ENCODE peak calls at places on chromosomes 11 and 22, in nine cellular contexts. One of them, this sample, is unnamed.

GRCh38 chr11:77125191-77125590 is 2.9 kb upstream of the MYO7A start:
- DNase-seq in mammary epithelial cell: no peak
- DNase-seq in PC-3: no peak
- DNase-seq in keratinocyte: no peak
- DNase-seq in MM.1S: no peak
- DNase-seq in GM23338: no peak
- DNase-seq in A549: no peak
- DNase-seq in fibroblast of lung: no peak
- DNase-seq in HCT116: no peak
- DNase-seq in this sample: no peak

GRCh38 chr11:8527939-8528338 is 66.1 kb downstream of the STK33 start:
- DNase-seq in mammary epithelial cell: no peak
- DNase-seq in A549: no peak
- DNase-seq in GM23338: peak
- DNase-seq in keratinocyte: no peak
- DNase-seq in HCT116: no peak
- DNase-seq in MM.1S: no peak
- DNase-seq in PC-3: no peak
- DNase-seq in fibroblast of lung: no peak
- DNase-seq in this sample: no peak

GRCh38 chr11:9003573-9004309 is at the start of gene NRIP3:
- DNase-seq in HCT116: no peak
- DNase-seq in MM.1S: no peak
- DNase-seq in A549: peak
- DNase-seq in fibroblast of lung: peak
- DNase-seq in keratinocyte: no peak
- DNase-seq in PC-3: no peak
- DNase-seq in mammary epithelial cell: peak
- DNase-seq in GM23338: peak
- DNase-seq in this sample: no peak

GRCh38 chr11:16338397-16338796 is 17.9 kb downstream of the SOX6 start:
- DNase-seq in PC-3: no peak
- DNase-seq in MM.1S: no peak
- DNase-seq in mammary epithelial cell: peak
- DNase-seq in A549: no peak
- DNase-seq in GM23338: no peak
- DNase-seq in HCT116: no peak
- DNase-seq in keratinocyte: no peak
- DNase-seq in fibroblast of lung: peak
- DNase-seq in this sample: no peak

GRCh38 chr11:69213315-69213714 is 57.6 kb downstream of the SMIM38 start:
- DNase-seq in GM23338: no peak
- DNase-seq in PC-3: no peak
- DNase-seq in HCT116: no peak
- DNase-seq in mammary epithelial cell: peak
- DNase-seq in A549: no peak
- DNase-seq in keratinocyte: no peak
- DNase-seq in MM.1S: no peak
- DNase-seq in fibroblast of lung: no peak
- DNase-seq in this sample: no peak

GRCh38 chr11:121367434-121367833 is 74.9 kb downstream of the SC5D start:
- DNase-seq in A549: no peak
- DNase-seq in mammary epithelial cell: peak
- DNase-seq in fibroblast of lung: no peak
- DNase-seq in GM23338: no peak
- DNase-seq in PC-3: no peak
- DNase-seq in HCT116: no peak
- DNase-seq in keratinocyte: no peak
- DNase-seq in MM.1S: peak
- DNase-seq in this sample: peak

GRCh38 chr11:9973921-9974320 is 310.0 kb downstream of the SWAP70 start:
- DNase-seq in keratinocyte: no peak
- DNase-seq in mammary epithelial cell: peak
- DNase-seq in HCT116: no peak
- DNase-seq in MM.1S: no peak
- DNase-seq in fibroblast of lung: peak
- DNase-seq in A549: no peak
- DNase-seq in GM23338: no peak
- DNase-seq in PC-3: peak
- DNase-seq in this sample: no peak

GRCh38 chr11:133898031-133898769 is 52.9 kb upstream of the SPATA19 start:
- DNase-seq in MM.1S: no peak
- DNase-seq in A549: no peak
- DNase-seq in GM23338: peak
- DNase-seq in fibroblast of lung: no peak
- DNase-seq in HCT116: no peak
- DNase-seq in PC-3: no peak
- DNase-seq in mammary epithelial cell: no peak
- DNase-seq in keratinocyte: no peak
- DNase-seq in this sample: no peak

GRCh38 chr11:34354782-34355181 is 3.0 kb downstream of the ABTB2 start:
- DNase-seq in HCT116: no peak
- DNase-seq in MM.1S: no peak
- DNase-seq in A549: no peak
- DNase-seq in keratinocyte: no peak
- DNase-seq in fibroblast of lung: peak
- DNase-seq in GM23338: no peak
- DNase-seq in mammary epithelial cell: peak
- DNase-seq in PC-3: peak
- DNase-seq in this sample: no peak

GRCh38 chr11:70378506-70379134 is 19.7 kb upstream of the CTTN start:
- DNase-seq in GM23338: peak
- DNase-seq in mammary epithelial cell: no peak
- DNase-seq in fibroblast of lung: no peak
- DNase-seq in HCT116: no peak
- DNase-seq in PC-3: no peak
- DNase-seq in MM.1S: no peak
- DNase-seq in keratinocyte: no peak
- DNase-seq in A549: no peak
- DNase-seq in this sample: no peak

GRCh38 chr11:125402436-125402835 is 93.6 kb downstream of the FEZ1 start:
- DNase-seq in A549: no peak
- DNase-seq in MM.1S: no peak
- DNase-seq in keratinocyte: no peak
- DNase-seq in fibroblast of lung: peak
- DNase-seq in PC-3: peak
- DNase-seq in HCT116: no peak
- DNase-seq in GM23338: no peak
- DNase-seq in mammary epithelial cell: peak
- DNase-seq in this sample: no peak

GRCh38 chr11:102793677-102794290 is 4.2 kb downstream of the MMP1 start:
- DNase-seq in GM23338: no peak
- DNase-seq in MM.1S: no peak
- DNase-seq in mammary epithelial cell: no peak
- DNase-seq in HCT116: no peak
- DNase-seq in keratinocyte: no peak
- DNase-seq in fibroblast of lung: no peak
- DNase-seq in A549: no peak
- DNase-seq in PC-3: no peak
- DNase-seq in this sample: no peak

GRCh38 chr22:22171357-22172218 is 73.0 kb upstream of the VPREB1 start:
- DNase-seq in A549: peak
- DNase-seq in MM.1S: peak
- DNase-seq in PC-3: peak
- DNase-seq in keratinocyte: no peak
- DNase-seq in fibroblast of lung: no peak
- DNase-seq in GM23338: peak
- DNase-seq in HCT116: peak
- DNase-seq in mammary epithelial cell: peak
- DNase-seq in this sample: peak

DNA sequence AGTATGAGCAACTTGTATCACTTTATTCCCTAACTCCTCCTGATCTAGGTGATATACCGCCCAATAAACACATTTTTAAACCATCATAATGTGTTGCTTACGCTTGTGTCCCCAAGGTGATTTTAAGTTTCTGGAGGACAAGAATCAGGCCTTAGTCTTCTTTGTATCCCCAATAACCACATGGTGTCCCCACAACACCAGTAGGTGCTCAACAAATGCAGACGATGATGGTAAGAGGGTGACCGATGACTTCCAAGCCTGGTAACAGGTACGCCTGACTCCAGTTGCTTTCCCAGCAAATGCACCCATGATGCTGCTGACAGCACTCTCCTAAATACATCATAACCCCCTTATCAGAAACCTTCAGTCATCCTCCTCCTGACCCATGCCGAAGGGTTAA is 64.2 kb downstream of the EFCAB6 start:
- DNase-seq in GM23338: no peak
- DNase-seq in keratinocyte: no peak
- DNase-seq in HCT116: no peak
- DNase-seq in mammary epithelial cell: no peak
- DNase-seq in PC-3: no peak
- DNase-seq in MM.1S: no peak
- DNase-seq in A549: no peak
- DNase-seq in fibroblast of lung: no peak
- DNase-seq in this sample: no peak
- TF ChIP-seq CTCF in GM23338: peak
- TF ChIP-seq CTCF in keratinocyte: no peak
- TF ChIP-seq CTCF in HCT116: no peak
- TF ChIP-seq CTCF in mammary epithelial cell: no peak
- TF ChIP-seq CTCF in PC-3: no peak
- TF ChIP-seq CTCF in MM.1S: no peak
- TF ChIP-seq CTCF in A549: no peak
- TF ChIP-seq CTCF in fibroblast of lung: peak
- TF ChIP-seq CTCF in this sample: no peak

GRCh38 chr22:37577957-37578356 is 1.9 kb downstream of the LGALS2 start:
- DNase-seq in GM23338: no peak
- DNase-seq in PC-3: no peak
- DNase-seq in MM.1S: no peak
- DNase-seq in mammary epithelial cell: no peak
- DNase-seq in HCT116: no peak
- DNase-seq in keratinocyte: no peak
- DNase-seq in A549: no peak
- DNase-seq in fibroblast of lung: no peak
- DNase-seq in this sample: no peak

GRCh38 chr22:37581534-37581933 is 1.6 kb upstream of the LGALS2 start:
- DNase-seq in mammary epithelial cell: no peak
- DNase-seq in A549: no peak
- DNase-seq in MM.1S: no peak
- DNase-seq in GM23338: no peak
- DNase-seq in HCT116: no peak
- DNase-seq in fibroblast of lung: no peak
- DNase-seq in PC-3: peak
- DNase-seq in keratinocyte: no peak
- DNase-seq in this sample: no peak

DNA sequence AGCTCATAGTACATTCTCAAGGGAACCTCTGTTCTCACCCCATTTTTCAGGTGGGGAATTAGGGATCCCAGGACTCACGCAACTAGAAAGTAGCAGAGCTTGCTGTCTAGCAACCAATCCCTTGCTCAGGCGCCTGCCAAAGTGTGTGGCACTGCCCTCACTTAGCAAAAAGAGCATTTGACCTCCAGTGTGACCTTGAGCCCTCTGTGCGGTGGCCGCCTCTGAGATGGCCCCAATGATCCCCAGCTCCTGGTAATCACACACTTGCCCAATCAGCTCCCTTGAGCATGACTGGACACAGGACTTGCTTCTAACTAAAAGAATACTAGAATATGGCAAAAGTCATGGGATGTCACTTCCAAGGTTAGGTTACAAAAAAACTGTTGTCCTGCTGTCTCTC is 2.6 kb upstream of the LGALS2 start:
- DNase-seq in MM.1S: no peak
- DNase-seq in fibroblast of lung: no peak
- DNase-seq in A549: no peak
- DNase-seq in GM23338: no peak
- DNase-seq in mammary epithelial cell: no peak
- DNase-seq in keratinocyte: no peak
- DNase-seq in HCT116: no peak
- DNase-seq in PC-3: no peak
- DNase-seq in this sample: no peak
- H3K4me2 ChIP-seq in MM.1S: no peak
- H3K4me2 ChIP-seq in fibroblast of lung: no peak
- H3K4me2 ChIP-seq in A549: no peak
- H3K4me2 ChIP-seq in GM23338: no peak
- H3K4me2 ChIP-seq in mammary epithelial cell: no peak
- H3K4me2 ChIP-seq in keratinocyte: no peak
- H3K4me2 ChIP-seq in HCT116: no peak
- H3K4me2 ChIP-seq in PC-3: no peak
- H3K4me2 ChIP-seq in this sample: no peak

DNA sequence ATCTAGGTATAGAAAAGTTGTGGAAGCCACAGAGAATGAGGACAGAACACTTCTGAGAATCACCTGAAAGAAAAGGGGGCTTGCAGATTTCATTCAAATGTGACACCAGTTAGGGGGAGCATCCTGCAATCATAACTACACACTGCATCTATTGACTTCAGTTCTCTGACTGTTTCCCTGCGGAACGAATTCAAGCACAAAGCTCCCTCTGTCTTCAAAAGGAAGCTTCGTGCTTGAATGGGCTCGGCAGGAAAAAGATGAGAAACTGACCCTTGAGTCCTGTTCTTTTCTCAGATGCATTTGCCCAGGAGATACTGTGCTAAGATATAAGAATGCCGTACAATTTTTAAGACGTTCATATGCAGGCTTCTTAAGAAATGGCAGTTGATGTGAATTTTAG is 2000.4 kb upstream of the RAG2 start:
- DNase-seq in fibroblast of lung: no peak
- DNase-seq in MM.1S: no peak
- DNase-seq in A549: no peak
- DNase-seq in HCT116: no peak
- DNase-seq in GM23338: peak
- DNase-seq in mammary epithelial cell: no peak
- DNase-seq in keratinocyte: no peak
- DNase-seq in PC-3: no peak
- DNase-seq in this sample: no peak
- H3K4me3 ChIP-seq in fibroblast of lung: no peak
- H3K4me3 ChIP-seq in MM.1S: no peak
- H3K4me3 ChIP-seq in A549: no peak
- H3K4me3 ChIP-seq in HCT116: no peak
- H3K4me3 ChIP-seq in GM23338: no peak
- H3K4me3 ChIP-seq in mammary epithelial cell: no peak
- H3K4me3 ChIP-seq in keratinocyte: no peak
- H3K4me3 ChIP-seq in PC-3: no peak
- H3K4me3 ChIP-seq in this sample: no peak

GRCh38 chr22:27644566-27644965 is 157.0 kb downstream of the MN1 start:
- DNase-seq in MM.1S: no peak
- DNase-seq in mammary epithelial cell: no peak
- DNase-seq in GM23338: no peak
- DNase-seq in fibroblast of lung: no peak
- DNase-seq in keratinocyte: no peak
- DNase-seq in PC-3: no peak
- DNase-seq in A549: no peak
- DNase-seq in HCT116: no peak
- DNase-seq in this sample: no peak

GRCh38 chr22:27648853-27649252 is 152.7 kb downstream of the MN1 start:
- DNase-seq in GM23338: no peak
- DNase-seq in PC-3: no peak
- DNase-seq in fibroblast of lung: no peak
- DNase-seq in mammary epithelial cell: no peak
- DNase-seq in keratinocyte: no peak
- DNase-seq in HCT116: no peak
- DNase-seq in MM.1S: no peak
- DNase-seq in A549: no peak
- DNase-seq in this sample: no peak

GRCh38 chr22:27648074-27648473 is 153.5 kb downstream of the MN1 start:
- DNase-seq in keratinocyte: no peak
- DNase-seq in PC-3: no peak
- DNase-seq in GM23338: no peak
- DNase-seq in fibroblast of lung: no peak
- DNase-seq in MM.1S: no peak
- DNase-seq in HCT116: no peak
- DNase-seq in A549: no peak
- DNase-seq in mammary epithelial cell: no peak
- DNase-seq in this sample: no peak

GRCh38 chr22:27650572-27650971 is 151.0 kb downstream of the MN1 start:
- DNase-seq in A549: no peak
- DNase-seq in HCT116: no peak
- DNase-seq in MM.1S: no peak
- DNase-seq in PC-3: no peak
- DNase-seq in mammary epithelial cell: no peak
- DNase-seq in keratinocyte: no peak
- DNase-seq in GM23338: no peak
- DNase-seq in fibroblast of lung: no peak
- DNase-seq in this sample: no peak

GRCh38 chr22:27647540-27647939 is 154.0 kb downstream of the MN1 start:
- DNase-seq in HCT116: no peak
- DNase-seq in GM23338: no peak
- DNase-seq in PC-3: no peak
- DNase-seq in A549: no peak
- DNase-seq in MM.1S: no peak
- DNase-seq in fibroblast of lung: no peak
- DNase-seq in mammary epithelial cell: no peak
- DNase-seq in keratinocyte: no peak
- DNase-seq in this sample: no peak
- TF ChIP-seq CTCF in HCT116: no peak
- TF ChIP-seq CTCF in GM23338: no peak
- TF ChIP-seq CTCF in PC-3: no peak
- TF ChIP-seq CTCF in A549: no peak
- TF ChIP-seq CTCF in MM.1S: no peak
- TF ChIP-seq CTCF in fibroblast of lung: no peak
- TF ChIP-seq CTCF in mammary epithelial cell: no peak
- TF ChIP-seq CTCF in keratinocyte: no peak
- TF ChIP-seq CTCF in this sample: no peak

This sample was measured in OCI-LY7.